ENCODE peak calls at places on chromosomes 16 and 17, in six cellular contexts. E is D721Med, S is progenitor cell of endocrine pancreas, Z is AG09309, V is heart left ventricle, X is thoracic aorta. T is an unnamed sample.
A peak's percentile ranks its signal among the peaks of the same experiment; 100 is the strongest.

GRCh38 chr16:47571049-47571448 is 109.9 kb downstream of the PHKB start:
- DNase-seq in X (no peak), E (no peak), S (no peak), Z (no peak), V (no peak), T (no peak)

GRCh38 chr17:2087597-2088211 is 32.8 kb downstream of the HIC1 start:
- DNase-seq in V (peak; percentile 59), Z (no peak), X (no peak), S (no peak), E (no peak), T (no peak)

GRCh38 chr17:1179112-1179634 is 608 bp downstream of the ABR start:
- DNase-seq in Z (no peak), X (no peak), E (no peak), V (no peak), S (no peak), T (no peak)

GRCh38 chr16:31186176-31186575 is 6.2 kb downstream of the FUS start:
- DNase-seq in E (no peak), Z (no peak), S (no peak), X (no peak), V (no peak), T (no peak)

GRCh38 chr16:70611224-70611598 is 35.1 kb upstream of the IL34 start:
- DNase-seq in Z (no peak), X (no peak), V (no peak), S (no peak), E (no peak), T (no peak)

GRCh38 chr16:87734644-87735043 is 31.1 kb downstream of the KLHDC4 start:
- DNase-seq in S (no peak), E (no peak), V (no peak), Z (no peak), X (no peak), T (no peak)

GRCh38 chr17:80802626-80803450 is 188.8 kb upstream of the CHMP6 start:
- DNase-seq in E (no peak), V (no peak), S (no peak), X (no peak), Z (no peak), T (no peak)

GRCh38 chr16:77840093-77840492 is 51.7 kb downstream of the VAT1L start:
- DNase-seq in E (no peak), X (no peak), Z (no peak), S (no peak), V (no peak), T (no peak)

GRCh38 chr16:31474173-31474714 is 2.3 kb downstream of the TGFB1I1 start:
- DNase-seq in S (no peak), V (no peak), X (no peak), Z (peak; percentile 84), E (no peak), T (no peak)

GRCh38 chr16:2507052-2507678 is 6.6 kb upstream of the ATP6V0C start:
- DNase-seq in E (no peak), V (no peak), X (no peak), S (no peak), Z (no peak), T (no peak)

GRCh38 chr17:8918811-8919210 is 46.7 kb downstream of the PIK3R5 start:
- DNase-seq in V (no peak), S (no peak), E (no peak), Z (no peak), X (no peak), T (no peak)

GRCh38 chr17:33227911-33228310 is 65.2 kb downstream of the ASIC2 start:
- DNase-seq in Z (no peak), X (no peak), S (no peak), E (no peak), V (no peak), T (no peak)

GRCh38 chr17:80110447-80110812 is 9.0 kb downstream of the GAA start:
- DNase-seq in E (no peak), X (no peak), S (no peak), V (no peak), Z (no peak), T (no peak)

DNA sequence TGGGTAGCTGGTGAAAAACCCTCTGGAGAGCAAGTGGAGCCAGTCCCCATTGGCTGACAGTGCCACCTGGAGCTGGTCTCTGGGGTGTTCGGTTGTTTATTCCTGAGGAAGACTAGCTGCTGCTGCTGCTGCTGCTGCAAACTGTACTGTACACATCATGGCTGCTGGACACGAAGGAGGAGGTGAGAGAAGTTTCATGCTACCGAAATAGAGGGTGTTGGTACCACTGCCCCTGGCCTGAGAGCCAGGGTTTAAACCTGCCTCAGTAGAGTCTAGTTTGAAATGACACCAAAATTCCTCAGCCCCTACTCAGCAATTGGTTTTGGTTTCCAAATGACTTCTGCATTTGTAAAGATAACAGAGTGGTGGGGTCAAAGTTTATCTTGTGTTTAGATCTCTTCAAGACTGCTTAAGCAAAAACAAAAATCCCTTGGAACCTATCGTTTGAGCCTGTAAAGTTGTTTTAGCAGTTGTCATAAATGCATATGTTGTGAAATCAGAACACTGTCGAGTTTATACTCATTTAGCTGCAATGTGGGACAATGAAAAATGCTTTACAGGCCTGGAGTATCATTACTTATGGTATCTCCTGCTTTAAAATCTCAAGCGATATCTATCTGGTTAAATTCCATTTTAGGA is 40.8 kb downstream of the CYB5B start:
- DNase-seq in S (no peak), X (no peak), E (no peak), Z (no peak), V (no peak), T (no peak)
- TF ChIP-seq CTCF in S (no peak), X (no peak), E (peak; percentile 12), Z (no peak), V (no peak), T (no peak)

GRCh38 chr17:40615295-40615988 is 32.2 kb downstream of the SMARCE1 start:
- DNase-seq in X (no peak), Z (no peak), S (peak; percentile 43), E (no peak), V (no peak), T (no peak)
- TF ChIP-seq CTCF in X (no peak), Z (peak; percentile 52), S (peak; percentile 68), E (peak; percentile 28), V (peak; percentile 23), T (peak; percentile 20)

GRCh38 chr16:55943257-55943656 is 68.1 kb upstream of the CES5A start:
- DNase-seq in X (no peak), S (no peak), E (no peak), Z (no peak), V (no peak), T (no peak)
- TF ChIP-seq CTCF in X (no peak), S (no peak), E (no peak), Z (no peak), V (no peak), T (no peak)

GRCh38 chr17:66018786-66019185 is 173.1 kb downstream of the CEP112 start:
- DNase-seq in X (no peak), E (no peak), Z (no peak), S (no peak), V (no peak), T (no peak)

GRCh38 chr17:66016231-66016630 is 175.7 kb downstream of the CEP112 start:
- DNase-seq in S (no peak), E (no peak), X (no peak), V (no peak), Z (no peak), T (no peak)

GRCh38 chr17:66025551-66025950 is 166.4 kb downstream of the CEP112 start:
- DNase-seq in E (no peak), V (no peak), Z (peak; percentile 7), S (no peak), X (no peak), T (no peak)

GRCh38 chr17:66021757-66022156 is 170.2 kb downstream of the CEP112 start:
- DNase-seq in X (no peak), Z (no peak), V (no peak), S (no peak), E (no peak), T (no peak)
- TF ChIP-seq CTCF in X (no peak), Z (no peak), V (no peak), S (no peak), E (no peak), T (no peak)

T was measured in esophagus squamous epithelium.